ENCODE peak calls at places on chromosomes 7 and 10, in seven cellular contexts. L is neural progenitor cell, J is brain microvascular endothelial cell, Z is adrenal gland, W is heart left ventricle, T is IMR-90, X is AG04449. K is an unnamed sample.

GRCh38 chr10:47402681-47403301 is 18.7 kb upstream of the ZNF488 start:
- DNase-seq in L (peak; percentile 29), J (peak; percentile 81), Z (peak; percentile 85), W (peak; percentile 68), T (peak; percentile 88), X (no peak), K (peak; percentile 50)

GRCh38 chr10:130380056-130380455 is 243.9 kb downstream of the GLRX3 start:
- DNase-seq in L (no peak), J (no peak), Z (no peak), W (no peak), T (no peak), X (no peak), K (no peak)

GRCh38 chr10:34908472-34908871 is 93.4 kb upstream of the PARD3 start:
- DNase-seq in L (no peak), J (peak; percentile 38), Z (no peak), W (no peak), T (peak; percentile 69), X (peak; percentile 37), K (no peak)

GRCh38 chr7:115748123-115748738 is 282.3 kb downstream of the TFEC start:
- DNase-seq in L (peak; percentile 51), J (no peak), Z (no peak), W (no peak), T (peak; percentile 8), X (no peak), K (no peak)

GRCh38 chr7:24898691-24899090 is 81.3 kb downstream of the OSBPL3 start:
- DNase-seq in L (no peak), J (peak; percentile 60), Z (no peak), W (no peak), T (peak; percentile 61), X (no peak), K (no peak)

GRCh38 chr10:131947631-131948347 is 33.9 kb downstream of the BNIP3 start:
- DNase-seq in L (no peak), J (peak; percentile 84), Z (peak; percentile 69), W (no peak), T (peak; percentile 78), X (peak; percentile 36), K (no peak)

GRCh38 chr10:76583711-76584161 is 1053.9 kb downstream of the KCNMA1 start:
- DNase-seq in L (peak; percentile 3), J (peak; percentile 89), Z (no peak), W (no peak), T (peak; percentile 90), X (peak; percentile 94), K (no peak)

GRCh38 chr7:102271158-102271798 is 15.4 kb upstream of the SH2B2 start:
- DNase-seq in L (no peak), J (no peak), Z (no peak), W (peak; percentile 1), T (no peak), X (no peak), K (no peak)

GRCh38 chr7:16450366-16450765 is 15.2 kb downstream of the SOSTDC1 start:
- DNase-seq in L (no peak), J (no peak), Z (no peak), W (no peak), T (no peak), X (no peak), K (no peak)

GRCh38 chr7:75649462-75649861 is 89.3 kb downstream of the HIP1 start:
- DNase-seq in L (no peak), J (no peak), Z (peak; percentile 20), W (peak; percentile 29), T (no peak), X (no peak), K (peak; percentile 55)

GRCh38 chr7:128985660-128986059 is 47.9 kb downstream of the IRF5 start:
- DNase-seq in L (no peak), J (no peak), Z (no peak), W (no peak), T (no peak), X (no peak), K (no peak)

GRCh38 chr10:3950676-3951275 is 165.8 kb upstream of the KLF6 start:
- DNase-seq in L (no peak), J (no peak), Z (no peak), W (no peak), T (no peak), X (no peak), K (no peak)

GRCh38 chr10:100158044-100158805 is 27.6 kb downstream of the ERLIN1 start:
- DNase-seq in L (no peak), J (no peak), Z (no peak), W (no peak), T (no peak), X (no peak), K (no peak)

GRCh38 chr7:101465576-101466196 is 103.0 kb downstream of the COL26A1 start:
- DNase-seq in L (no peak), J (no peak), Z (no peak), W (no peak), T (no peak), X (no peak), K (no peak)

GRCh38 chr7:25675789-25676474 is 447.6 kb upstream of the NPVF start:
- DNase-seq in L (no peak), J (no peak), Z (no peak), W (peak; percentile 47), T (no peak), X (no peak), K (no peak)

GRCh38 chr7:142908921-142909870 is 23.7 kb upstream of the TRPV6 start:
- DNase-seq in L (peak; percentile 26), J (no peak), Z (no peak), W (no peak), T (no peak), X (no peak), K (no peak)

GRCh38 chr10:7260912-7261700 is 149.7 kb downstream of the SFMBT2 start:
- DNase-seq in L (no peak), J (no peak), Z (no peak), W (no peak), T (peak; percentile 65), X (no peak), K (peak; percentile 47)

GRCh38 chr10:96416643-96417042 is 57.8 kb upstream of the OPALIN start:
- DNase-seq in L (no peak), J (no peak), Z (no peak), W (peak; percentile 55), T (no peak), X (no peak), K (peak; percentile 41)

DNA sequence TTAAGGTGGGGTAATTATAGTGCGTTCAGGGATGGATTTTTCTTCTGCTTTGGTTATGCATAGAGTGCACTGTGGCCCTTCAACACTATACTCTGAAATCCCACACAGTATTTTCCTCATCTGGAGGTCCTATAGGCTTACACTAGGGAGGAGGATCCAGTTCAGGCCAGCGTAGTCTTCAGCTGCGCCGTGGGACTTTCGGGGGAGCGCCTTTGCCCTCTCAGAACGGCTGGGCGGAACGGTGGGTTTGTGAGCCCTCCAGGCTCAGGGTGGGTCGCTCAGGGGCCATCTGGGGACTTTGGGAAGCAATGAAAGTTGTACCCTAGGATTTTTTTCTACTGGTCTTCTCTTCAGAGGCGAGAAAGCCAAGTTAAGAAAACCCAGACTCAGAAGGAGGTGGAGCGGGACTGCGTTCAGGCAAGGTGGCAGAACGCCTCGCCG is 652 bp upstream of the VPS26A start:
- DNase-seq in L (peak; percentile 83), J (peak; percentile 80), Z (peak; percentile 65), W (no peak), T (peak; percentile 71), X (no peak), K (no peak)
- TF ChIP-seq CTCF in L (no peak), J (peak; percentile 67), Z (no peak), W (no peak), T (peak; percentile 51), X (no peak), K (no peak)

GRCh38 chr7:151992375-151992774 is 33.1 kb upstream of the GALNT11 start:
- DNase-seq in L (peak; percentile 78), J (peak; percentile 15), Z (peak; percentile 55), W (peak; percentile 58), T (no peak), X (no peak), K (peak; percentile 31)
- TF ChIP-seq CTCF in L (peak; percentile 47), J (no peak), Z (peak; percentile 36), W (peak; percentile 9), T (no peak), X (no peak), K (peak; percentile 17)

DNA sequence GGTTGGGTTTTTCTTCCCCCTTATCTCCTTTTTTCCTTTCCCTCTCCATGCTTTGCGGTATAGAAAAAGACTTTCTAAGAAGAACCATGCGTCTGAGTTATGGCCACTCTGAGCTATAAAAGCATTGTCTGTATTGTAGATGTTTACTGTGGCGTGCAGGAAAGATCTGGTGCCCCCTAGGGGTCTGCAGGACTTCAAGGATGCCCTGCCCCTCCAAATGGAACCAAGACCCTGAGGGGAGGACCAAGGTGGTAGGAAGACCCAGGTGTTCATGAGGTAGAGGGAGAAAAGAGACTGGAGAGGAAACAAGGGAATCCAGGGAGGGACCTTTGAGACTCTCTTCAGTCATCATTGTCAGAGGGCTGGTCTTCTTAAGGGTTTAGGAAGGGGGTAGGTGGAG is 68.8 kb downstream of the CYP26A1 start:
- DNase-seq in L (no peak), J (no peak), Z (no peak), W (no peak), T (no peak), X (no peak), K (no peak)
- TF ChIP-seq CTCF in L (peak; percentile 7), J (no peak), Z (no peak), W (no peak), T (no peak), X (no peak), K (no peak)

DNA sequence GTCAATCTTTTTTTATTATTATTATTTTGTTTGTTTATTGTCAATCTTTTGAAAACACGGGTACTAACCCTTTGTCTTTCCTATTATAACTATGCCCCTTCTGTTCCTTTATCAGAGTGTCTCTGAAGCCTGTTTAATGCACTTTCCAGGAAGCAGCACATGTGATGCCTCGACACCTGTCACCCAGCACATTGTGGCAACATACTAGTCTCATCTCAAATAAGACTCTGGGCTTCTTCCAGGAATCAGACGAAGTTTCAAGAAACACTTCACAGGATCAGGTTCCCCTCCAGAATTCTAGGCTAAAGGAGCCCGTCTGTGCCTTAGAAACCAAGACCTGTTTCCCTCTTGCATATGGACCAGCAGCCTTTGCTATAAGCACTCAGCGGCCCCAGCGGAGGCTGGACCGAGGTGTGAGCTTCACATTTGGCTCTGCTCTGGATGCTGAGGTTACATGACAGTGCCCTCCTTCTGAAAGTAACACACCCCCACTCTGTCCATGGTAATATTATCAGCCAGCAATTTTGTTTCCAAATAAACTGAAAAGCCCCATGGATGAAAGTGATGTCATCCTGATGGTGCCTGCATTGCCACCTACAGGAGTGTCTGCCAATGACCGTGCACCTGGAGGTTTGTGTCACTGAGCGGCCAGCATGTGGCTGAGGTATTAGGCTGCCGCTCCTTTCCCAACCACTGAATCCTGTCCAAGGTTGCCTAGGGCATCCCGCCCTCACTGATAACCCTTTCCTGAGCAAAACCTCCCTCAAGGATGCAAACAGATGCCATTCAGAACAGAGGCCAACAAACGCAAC is 38.1 kb downstream of the MKI67 start:
- DNase-seq in L (no peak), J (no peak), Z (no peak), W (no peak), T (no peak), X (no peak), K (no peak)
- TF ChIP-seq CTCF in L (peak; percentile 20), J (peak; percentile 35), Z (no peak), W (no peak), T (no peak), X (no peak), K (no peak)

GRCh38 chr10:28714401-28715053 is 37.2 kb downstream of the BAMBI start:
- DNase-seq in L (no peak), J (no peak), Z (no peak), W (no peak), T (no peak), X (no peak), K (no peak)
- TF ChIP-seq CTCF in L (no peak), J (no peak), Z (no peak), W (no peak), T (no peak), X (no peak), K (no peak)

GRCh38 chr7:90244909-90245841 is at the start of gene CFAP69:
- DNase-seq in L (peak; percentile 96), J (peak; percentile 88), Z (peak; percentile 89), W (peak; percentile 93), T (peak; percentile 78), X (no peak), K (peak; percentile 90)
- TF ChIP-seq CTCF in L (peak; percentile 37), J (peak; percentile 68), Z (no peak), W (peak; percentile 25), T (peak; percentile 24), X (peak; percentile 53), K (no peak)